ENCODE peak calls at places on chromosome 22, in nine cellular contexts. Q, I, K, W, N, R, B, H and Y are unnamed samples.

GRCh38 chr22:26054846-26055245 is 114.4 kb upstream of the SEZ6L start:
- DNase-seq in Q (no peak), I (no peak), K (no peak), W (no peak), N (no peak), R (no peak), B (no peak), H (no peak), Y (no peak)

GRCh38 chr22:29385305-29385704 is 3.1 kb downstream of the AP1B1 start:
- DNase-seq in Q (no peak), I (no peak), K (no peak), W (no peak), N (no peak), R (no peak), B (no peak), H (no peak), Y (no peak)

GRCh38 chr22:17637490-17638181 is 921 bp upstream of the BCL2L13 start:
- DNase-seq in Q (no peak), I (no peak), K (no peak), W (no peak), N (no peak), R (no peak), B (no peak), H (no peak), Y (no peak)

GRCh38 chr22:18059991-18060390 is 17.8 kb upstream of the PEX26 start:
- DNase-seq in Q (no peak), I (no peak), K (no peak), W (no peak), N (no peak), R (no peak), B (no peak), H (no peak), Y (no peak)

GRCh38 chr22:49271831-49272230 is 555.8 kb downstream of the BRD1 start:
- DNase-seq in Q (no peak), I (no peak), K (peak), W (no peak), N (no peak), R (no peak), B (no peak), H (no peak), Y (no peak)

GRCh38 chr22:29704528-29705285 is 15.1 kb upstream of the CABP7 start:
- DNase-seq in Q (no peak), I (no peak), K (no peak), W (peak), N (peak), R (no peak), B (no peak), H (no peak), Y (peak)

GRCh38 chr22:41565403-41566054 is 4.7 kb downstream of the CSDC2 start:
- DNase-seq in Q (peak), I (peak), K (no peak), W (peak), N (peak), R (no peak), B (no peak), H (peak), Y (peak)

GRCh38 chr22:30453731-30454510 is 17.9 kb downstream of the SEC14L3 start:
- DNase-seq in Q (no peak), I (no peak), K (no peak), W (no peak), N (peak), R (peak), B (no peak), H (no peak), Y (no peak)

GRCh38 chr22:31948002-31948401 is 3.7 kb downstream of the YWHAH start:
- DNase-seq in Q (no peak), I (no peak), K (peak), W (no peak), N (no peak), R (no peak), B (no peak), H (no peak), Y (no peak)

GRCh38 chr22:23471698-23472097 is 108.4 kb downstream of the IGLL1 start:
- DNase-seq in Q (no peak), I (no peak), K (no peak), W (no peak), N (no peak), R (no peak), B (no peak), H (no peak), Y (no peak)

GRCh38 chr22:23466351-23466750 is 113.7 kb downstream of the IGLL1 start:
- DNase-seq in Q (no peak), I (no peak), K (no peak), W (no peak), N (no peak), R (no peak), B (no peak), H (no peak), Y (no peak)

GRCh38 chr22:23467721-23468294 is 112.3 kb downstream of the IGLL1 start:
- DNase-seq in Q (no peak), I (no peak), K (no peak), W (no peak), N (no peak), R (no peak), B (no peak), H (no peak), Y (no peak)
- TF ChIP-seq CTCF in Q (no peak), I (no peak), K (no peak), W (no peak), N (no peak), R (no peak), B (no peak), H (no peak), Y (no peak)

GRCh38 chr22:20938272-20938671 is 21.1 kb downstream of the CRKL start:
- DNase-seq in Q (no peak), I (no peak), K (no peak), W (no peak), N (no peak), R (no peak), B (no peak), H (no peak), Y (no peak)
- TF ChIP-seq CTCF in Q (no peak), I (no peak), K (no peak), W (no peak), N (no peak), R (no peak), B (no peak), H (no peak), Y (no peak)

GRCh38 chr22:27329471-27329870 is 472.1 kb downstream of the MN1 start:
- DNase-seq in Q (no peak), I (no peak), K (no peak), W (no peak), N (no peak), R (no peak), B (no peak), H (no peak), Y (no peak)

GRCh38 chr22:27329966-27330645 is 471.4 kb downstream of the MN1 start:
- DNase-seq in Q (no peak), I (no peak), K (no peak), W (no peak), N (no peak), R (no peak), B (no peak), H (no peak), Y (no peak)

GRCh38 chr22:27331526-27332281 is 469.9 kb downstream of the MN1 start:
- DNase-seq in Q (peak), I (no peak), K (no peak), W (no peak), N (peak), R (peak), B (no peak), H (no peak), Y (no peak)

GRCh38 chr22:27327497-27327896 is 474.1 kb downstream of the MN1 start:
- DNase-seq in Q (no peak), I (no peak), K (no peak), W (no peak), N (no peak), R (no peak), B (no peak), H (no peak), Y (no peak)

DNA sequence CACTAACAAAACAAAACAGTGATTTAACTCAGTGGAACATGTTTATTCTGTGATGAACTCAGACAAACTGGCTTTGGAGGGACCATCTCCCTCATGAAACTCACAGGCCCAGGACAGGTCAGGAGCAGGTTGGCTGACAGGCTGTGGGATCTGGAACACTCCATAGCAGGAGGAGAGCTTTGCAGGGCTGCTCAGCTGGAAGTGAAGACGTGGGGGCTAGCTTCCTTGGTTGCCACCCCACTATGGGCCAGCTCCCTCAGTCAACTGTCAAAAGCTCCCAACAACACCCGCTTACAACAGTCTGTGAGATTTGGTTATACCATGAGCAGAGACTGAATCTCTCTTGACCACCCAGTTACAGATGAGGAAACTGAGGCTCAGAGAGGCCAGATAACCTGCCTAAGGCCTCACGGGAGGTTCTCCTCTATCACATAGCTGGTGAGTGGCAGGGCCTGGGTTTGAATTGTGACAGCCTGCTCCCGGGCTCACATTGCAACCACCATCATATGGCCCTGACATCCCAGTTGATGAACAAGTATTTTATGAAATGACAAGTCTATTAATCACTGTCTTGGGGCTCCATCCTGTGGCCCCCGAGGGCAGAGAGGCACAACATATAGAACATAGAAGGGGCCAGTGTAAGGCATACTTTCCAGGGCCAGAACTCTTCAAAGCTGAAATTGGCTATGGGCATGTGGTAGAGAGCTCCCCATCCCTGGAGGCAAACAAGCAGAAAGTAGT is 473.4 kb downstream of the MN1 start:
- DNase-seq in Q (no peak), I (no peak), K (no peak), W (no peak), N (peak), R (no peak), B (no peak), H (no peak), Y (no peak)
- TF ChIP-seq CTCF in Q (peak), I (peak), K (no peak), W (no peak), N (no peak), R (no peak), B (no peak), H (no peak), Y (no peak)

DNA sequence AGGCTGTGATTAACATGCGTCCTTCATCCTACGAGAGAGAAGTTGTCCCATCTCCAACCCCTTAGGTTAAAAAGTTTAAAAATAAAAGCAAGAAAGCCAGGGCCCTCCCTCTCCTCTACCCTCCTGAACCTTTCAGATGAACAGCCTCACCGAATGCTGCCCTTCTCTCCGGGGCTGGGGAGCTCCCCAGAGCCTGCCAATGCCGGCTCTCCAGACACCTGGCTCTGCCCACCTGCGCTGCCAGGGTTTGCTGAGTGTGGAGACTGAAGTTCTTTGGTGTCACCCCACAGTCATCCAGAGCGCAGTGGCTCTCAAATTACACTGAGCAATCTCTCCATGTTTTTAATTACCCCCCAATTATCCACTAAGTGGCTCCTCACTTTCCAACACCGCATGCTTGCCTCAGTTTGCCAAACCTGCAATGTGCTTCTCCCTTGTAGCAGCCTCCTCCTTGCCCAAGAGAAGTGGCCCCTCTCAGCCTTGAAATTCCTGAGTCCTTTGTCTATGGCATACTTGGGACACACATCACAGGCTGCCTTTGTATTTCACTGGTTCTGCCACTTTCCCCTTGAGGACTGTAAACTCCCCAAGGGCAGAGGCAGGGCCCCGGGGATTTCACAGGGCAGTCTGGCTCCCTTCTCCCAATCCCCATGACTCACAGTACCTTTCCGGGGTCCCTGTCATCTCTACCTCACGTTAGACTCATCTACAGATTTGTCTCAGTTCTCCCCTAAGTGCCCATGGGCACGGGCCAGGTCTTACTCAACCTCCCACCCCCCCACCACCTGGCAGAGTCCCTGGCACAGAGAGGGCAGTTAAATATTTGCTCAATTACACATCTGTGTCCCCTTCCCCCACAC is 2.0 kb downstream of the MYH9 start:
- DNase-seq in Q (no peak), I (no peak), K (peak), W (no peak), N (peak), R (peak), B (peak), H (peak), Y (peak)
- TF ChIP-seq CTCF in Q (no peak), I (no peak), K (no peak), W (no peak), N (no peak), R (no peak), B (no peak), H (no peak), Y (no peak)